ENCODE peak calls at places on chromosome 22, in five cellular contexts. One of them, this sample, is unnamed.

GRCh38 chr22:20116376-20116950 is 559 bp downstream of the RANBP1 start:
- DNase-seq in dorsolateral prefrontal cortex: no peak
- DNase-seq in MM.1S: no peak
- DNase-seq in naive thymus-derived CD4-positive, alpha-beta T cell: no peak
- DNase-seq in tibial nerve: no peak
- DNase-seq in this sample: no peak

GRCh38 chr22:32842486-32842885 is 41.0 kb downstream of the TIMP3 start:
- DNase-seq in dorsolateral prefrontal cortex: no peak
- DNase-seq in MM.1S: no peak
- DNase-seq in naive thymus-derived CD4-positive, alpha-beta T cell: no peak
- DNase-seq in tibial nerve: no peak
- DNase-seq in this sample: no peak

GRCh38 chr22:19377565-19378361 is 53.8 kb downstream of the HIRA start:
- DNase-seq in dorsolateral prefrontal cortex: no peak
- DNase-seq in MM.1S: no peak
- DNase-seq in naive thymus-derived CD4-positive, alpha-beta T cell: no peak
- DNase-seq in tibial nerve: no peak
- DNase-seq in this sample: no peak

GRCh38 chr22:34798605-34799004 is 267.4 kb upstream of the ISX start:
- DNase-seq in dorsolateral prefrontal cortex: no peak
- DNase-seq in MM.1S: no peak
- DNase-seq in naive thymus-derived CD4-positive, alpha-beta T cell: no peak
- DNase-seq in tibial nerve: no peak
- DNase-seq in this sample: no peak

GRCh38 chr22:28051787-28052356 is 132.8 kb upstream of the PITPNB start:
- DNase-seq in dorsolateral prefrontal cortex: peak; percentile 25
- DNase-seq in MM.1S: no peak
- DNase-seq in naive thymus-derived CD4-positive, alpha-beta T cell: no peak
- DNase-seq in tibial nerve: peak; percentile 64
- DNase-seq in this sample: peak; percentile 55

GRCh38 chr22:28181332-28181731 is 262.3 kb upstream of the PITPNB start:
- DNase-seq in dorsolateral prefrontal cortex: no peak
- DNase-seq in MM.1S: no peak
- DNase-seq in naive thymus-derived CD4-positive, alpha-beta T cell: no peak
- DNase-seq in tibial nerve: no peak
- DNase-seq in this sample: no peak

GRCh38 chr22:17637490-17638181 is 921 bp upstream of the BCL2L13 start:
- DNase-seq in dorsolateral prefrontal cortex: no peak
- DNase-seq in MM.1S: no peak
- DNase-seq in naive thymus-derived CD4-positive, alpha-beta T cell: no peak
- DNase-seq in tibial nerve: no peak
- DNase-seq in this sample: no peak

GRCh38 chr22:17369553-17370035 is 334 bp downstream of the CECR2 start:
- DNase-seq in dorsolateral prefrontal cortex: peak; percentile 47
- DNase-seq in MM.1S: peak; percentile 41
- DNase-seq in naive thymus-derived CD4-positive, alpha-beta T cell: no peak
- DNase-seq in tibial nerve: no peak
- DNase-seq in this sample: no peak

GRCh38 chr22:42376721-42377177 is 55.5 kb downstream of the NFAM1 start:
- DNase-seq in dorsolateral prefrontal cortex: peak; percentile 42
- DNase-seq in MM.1S: no peak
- DNase-seq in naive thymus-derived CD4-positive, alpha-beta T cell: no peak
- DNase-seq in tibial nerve: peak; percentile 72
- DNase-seq in this sample: peak; percentile 60

GRCh38 chr22:31229402-31230140 is 17.5 kb downstream of the LIMK2 start:
- DNase-seq in dorsolateral prefrontal cortex: peak; percentile 80
- DNase-seq in MM.1S: peak; percentile 53
- DNase-seq in naive thymus-derived CD4-positive, alpha-beta T cell: no peak
- DNase-seq in tibial nerve: peak; percentile 42
- DNase-seq in this sample: no peak

GRCh38 chr22:45680932-45681700 is 9.5 kb downstream of the ATXN10 start:
- DNase-seq in dorsolateral prefrontal cortex: no peak
- DNase-seq in MM.1S: no peak
- DNase-seq in naive thymus-derived CD4-positive, alpha-beta T cell: no peak
- DNase-seq in tibial nerve: no peak
- DNase-seq in this sample: no peak

GRCh38 chr22:27129266-27129665 is 471.9 kb downstream of the MIAT start:
- DNase-seq in dorsolateral prefrontal cortex: no peak
- DNase-seq in MM.1S: no peak
- DNase-seq in naive thymus-derived CD4-positive, alpha-beta T cell: no peak
- DNase-seq in tibial nerve: no peak
- DNase-seq in this sample: no peak

GRCh38 chr22:32473388-32473952 is 1.1 kb upstream of the FBXO7 start:
- DNase-seq in dorsolateral prefrontal cortex: no peak
- DNase-seq in MM.1S: peak; percentile 73
- DNase-seq in naive thymus-derived CD4-positive, alpha-beta T cell: peak; percentile 50
- DNase-seq in tibial nerve: no peak
- DNase-seq in this sample: no peak

GRCh38 chr22:19419086-19419463 is 12.5 kb downstream of the HIRA start:
- DNase-seq in dorsolateral prefrontal cortex: no peak
- DNase-seq in MM.1S: peak; percentile 72
- DNase-seq in naive thymus-derived CD4-positive, alpha-beta T cell: no peak
- DNase-seq in tibial nerve: no peak
- DNase-seq in this sample: peak; percentile 33

GRCh38 chr22:50572965-50573364 is 5.3 kb downstream of the CPT1B start:
- DNase-seq in dorsolateral prefrontal cortex: no peak
- DNase-seq in MM.1S: no peak
- DNase-seq in naive thymus-derived CD4-positive, alpha-beta T cell: no peak
- DNase-seq in tibial nerve: no peak
- DNase-seq in this sample: no peak

GRCh38 chr22:18978506-18978905 is 42.4 kb upstream of the PRODH start:
- DNase-seq in dorsolateral prefrontal cortex: no peak
- DNase-seq in MM.1S: no peak
- DNase-seq in naive thymus-derived CD4-positive, alpha-beta T cell: no peak
- DNase-seq in tibial nerve: no peak
- DNase-seq in this sample: no peak

GRCh38 chr22:37566903-37567798 is 6.9 kb downstream of the CDC42EP1 start:
- DNase-seq in dorsolateral prefrontal cortex: peak; percentile 77
- DNase-seq in MM.1S: peak; percentile 96
- DNase-seq in naive thymus-derived CD4-positive, alpha-beta T cell: peak; percentile 71
- DNase-seq in tibial nerve: peak; percentile 67
- DNase-seq in this sample: peak; percentile 88

GRCh38 chr22:48574776-48575566 is 1252.7 kb downstream of the BRD1 start:
- DNase-seq in dorsolateral prefrontal cortex: peak; percentile 79
- DNase-seq in MM.1S: peak; percentile 70
- DNase-seq in naive thymus-derived CD4-positive, alpha-beta T cell: no peak
- DNase-seq in tibial nerve: no peak
- DNase-seq in this sample: peak; percentile 34

GRCh38 chr22:40511604-40512003 is 124.9 kb downstream of the MRTFA start:
- DNase-seq in dorsolateral prefrontal cortex: peak; percentile 32
- DNase-seq in MM.1S: no peak
- DNase-seq in naive thymus-derived CD4-positive, alpha-beta T cell: no peak
- DNase-seq in tibial nerve: no peak
- DNase-seq in this sample: no peak

GRCh38 chr22:39448205-39449054 is 8.4 kb upstream of the MGAT3 start:
- DNase-seq in dorsolateral prefrontal cortex: no peak
- DNase-seq in MM.1S: peak; percentile 38
- DNase-seq in naive thymus-derived CD4-positive, alpha-beta T cell: no peak
- DNase-seq in tibial nerve: no peak
- DNase-seq in this sample: no peak
- H3K27ac ChIP-seq in dorsolateral prefrontal cortex: no peak overlapping the region
- H3K27ac ChIP-seq in MM.1S: peak overlapping the region; percentile 96
- H3K27ac ChIP-seq in naive thymus-derived CD4-positive, alpha-beta T cell: no peak overlapping the region
- H3K27ac ChIP-seq in tibial nerve: no peak overlapping the region
- H3K27ac ChIP-seq in this sample: peak overlapping the region; percentile 0

GRCh38 chr22:46791201-46791731 is 28.8 kb downstream of the TBC1D22A start:
- DNase-seq in dorsolateral prefrontal cortex: peak; percentile 49
- DNase-seq in MM.1S: peak; percentile 69
- DNase-seq in naive thymus-derived CD4-positive, alpha-beta T cell: peak; percentile 84
- DNase-seq in tibial nerve: no peak
- DNase-seq in this sample: no peak
- H3K27ac ChIP-seq in dorsolateral prefrontal cortex: peak overlapping the region; percentile 78
- H3K27ac ChIP-seq in MM.1S: peak overlapping the region; percentile 86
- H3K27ac ChIP-seq in naive thymus-derived CD4-positive, alpha-beta T cell: peak overlapping the region; percentile 81
- H3K27ac ChIP-seq in tibial nerve: peak overlapping the region; percentile 60
- H3K27ac ChIP-seq in this sample: no peak overlapping the region

DNA sequence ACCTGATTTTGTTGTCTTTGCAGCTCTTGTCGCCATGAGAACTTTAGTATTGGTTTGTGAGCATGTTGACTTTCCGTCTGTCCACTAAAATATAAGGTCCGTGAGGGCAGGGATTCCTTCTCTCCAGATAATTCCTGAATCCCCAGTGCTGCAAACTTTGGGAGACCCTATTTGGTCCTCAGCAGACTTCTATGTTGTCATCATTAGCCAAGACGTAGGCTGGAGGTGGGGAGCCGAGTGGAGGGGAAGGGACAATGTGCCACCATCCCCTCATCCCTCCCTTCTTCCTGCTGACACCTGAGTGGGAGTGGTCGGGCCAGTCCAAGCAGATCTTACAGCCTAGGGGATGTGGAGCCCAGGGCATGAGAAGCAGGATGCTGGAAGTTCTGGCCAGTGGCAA is 690.6 kb downstream of the TBC1D22A start:
- DNase-seq in dorsolateral prefrontal cortex: no peak
- DNase-seq in MM.1S: no peak
- DNase-seq in naive thymus-derived CD4-positive, alpha-beta T cell: no peak
- DNase-seq in tibial nerve: no peak
- DNase-seq in this sample: no peak
- H3K27ac ChIP-seq in dorsolateral prefrontal cortex: no peak overlapping the region
- H3K27ac ChIP-seq in MM.1S: no peak overlapping the region
- H3K27ac ChIP-seq in naive thymus-derived CD4-positive, alpha-beta T cell: no peak overlapping the region
- H3K27ac ChIP-seq in tibial nerve: no peak overlapping the region
- H3K27ac ChIP-seq in this sample: no peak overlapping the region

GRCh38 chr22:44325718-44326548 is 13.2 kb upstream of the SHISAL1 start:
- DNase-seq in dorsolateral prefrontal cortex: no peak
- DNase-seq in MM.1S: no peak
- DNase-seq in naive thymus-derived CD4-positive, alpha-beta T cell: no peak
- DNase-seq in tibial nerve: no peak
- DNase-seq in this sample: no peak

GRCh38 chr22:44328762-44329161 is 16.0 kb upstream of the SHISAL1 start:
- DNase-seq in dorsolateral prefrontal cortex: no peak
- DNase-seq in MM.1S: no peak
- DNase-seq in naive thymus-derived CD4-positive, alpha-beta T cell: no peak
- DNase-seq in tibial nerve: no peak
- DNase-seq in this sample: no peak

GRCh38 chr22:44328326-44328725 is 15.6 kb upstream of the SHISAL1 start:
- DNase-seq in dorsolateral prefrontal cortex: no peak
- DNase-seq in MM.1S: no peak
- DNase-seq in naive thymus-derived CD4-positive, alpha-beta T cell: no peak
- DNase-seq in tibial nerve: no peak
- DNase-seq in this sample: no peak

GRCh38 chr22:44329179-44329796 is 16.5 kb upstream of the SHISAL1 start:
- DNase-seq in dorsolateral prefrontal cortex: no peak
- DNase-seq in MM.1S: peak; percentile 94
- DNase-seq in naive thymus-derived CD4-positive, alpha-beta T cell: no peak
- DNase-seq in tibial nerve: no peak
- DNase-seq in this sample: no peak

DNA sequence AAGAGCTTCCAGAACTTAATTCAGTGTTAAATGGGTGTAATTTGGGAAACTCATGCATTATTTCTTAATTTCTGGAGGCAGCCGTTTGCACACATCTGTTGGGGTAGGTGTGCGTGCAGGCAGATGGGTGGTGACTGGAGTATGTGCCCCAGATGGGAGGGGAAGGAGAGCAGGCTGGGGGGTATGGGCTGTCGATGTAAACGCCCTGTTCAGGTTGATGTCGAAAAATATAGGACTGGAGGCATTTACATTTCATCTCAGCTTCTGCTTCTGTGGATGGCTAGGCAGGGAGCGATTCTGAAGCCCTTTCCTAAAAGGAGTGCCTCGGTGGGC is 13.8 kb upstream of the SHISAL1 start:
- DNase-seq in dorsolateral prefrontal cortex: no peak
- DNase-seq in MM.1S: no peak
- DNase-seq in naive thymus-derived CD4-positive, alpha-beta T cell: no peak
- DNase-seq in tibial nerve: no peak
- DNase-seq in this sample: no peak
- H3K27ac ChIP-seq in dorsolateral prefrontal cortex: peak overlapping the region; percentile 42
- H3K27ac ChIP-seq in MM.1S: no peak overlapping the region
- H3K27ac ChIP-seq in naive thymus-derived CD4-positive, alpha-beta T cell: no peak overlapping the region
- H3K27ac ChIP-seq in tibial nerve: no peak overlapping the region
- H3K27ac ChIP-seq in this sample: no peak overlapping the region

DNA sequence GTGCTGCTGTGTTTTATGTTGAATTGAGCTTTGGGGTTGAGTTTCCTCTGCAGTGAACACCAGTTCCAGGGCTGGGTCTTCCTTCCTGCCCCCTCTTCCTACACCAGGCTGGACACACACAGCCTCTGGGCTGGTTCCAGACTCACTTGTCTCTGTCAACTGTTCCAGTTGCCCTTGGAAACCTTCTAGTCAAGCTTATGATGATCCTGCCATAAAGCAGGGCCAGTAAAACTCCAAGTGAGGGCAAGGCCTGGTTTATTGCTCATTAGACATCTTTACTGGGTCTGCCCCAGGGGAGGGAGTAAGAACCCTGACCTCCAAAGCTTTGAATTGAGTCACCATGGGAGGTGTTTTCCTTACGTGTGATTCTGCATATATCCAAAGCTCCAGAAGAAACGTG is 61.1 kb downstream of the KIAA1671 start:
- DNase-seq in dorsolateral prefrontal cortex: no peak
- DNase-seq in MM.1S: no peak
- DNase-seq in naive thymus-derived CD4-positive, alpha-beta T cell: no peak
- DNase-seq in tibial nerve: no peak
- DNase-seq in this sample: no peak
- H3K27ac ChIP-seq in dorsolateral prefrontal cortex: no peak overlapping the region
- H3K27ac ChIP-seq in MM.1S: no peak overlapping the region
- H3K27ac ChIP-seq in naive thymus-derived CD4-positive, alpha-beta T cell: no peak overlapping the region
- H3K27ac ChIP-seq in tibial nerve: no peak overlapping the region
- H3K27ac ChIP-seq in this sample: no peak overlapping the region

This sample was measured in lung.